ENCODE peak calls at places on chromosomes 12 and 14, in eight cellular contexts. R, U, B, V, L, K, D and A are unnamed samples. For H3K4me1, the result is how much of the 10 kb centered on the place peaks cover.

GRCh38 chr14:60165547-60165876 is 314 bp upstream of the DHRS7 start:
- ATAC-seq in B (no peak), K (no peak), L (no peak), U (peak), R (no peak), D (no peak), V (no peak), A (no peak)

GRCh38 chr14:88210426-88210825 is 112.6 kb downstream of the KCNK10 start:
- ATAC-seq in L (no peak), R (peak), V (no peak), U (no peak), K (no peak), D (no peak), B (no peak), A (no peak)

GRCh38 chr12:124517260-124518050 is 50.0 kb downstream of the NCOR2 start:
- ATAC-seq in V (peak), R (peak), K (peak), L (peak), B (peak), U (no peak), D (peak), A (peak)

GRCh38 chr14:49876563-49877127 is 16.2 kb upstream of the ARF6 start:
- ATAC-seq in K (no peak), U (no peak), R (no peak), V (no peak), L (no peak), B (no peak), D (no peak), A (no peak)

GRCh38 chr14:50340945-50341344 is 28.8 kb downstream of the DMAC2L start:
- ATAC-seq in V (peak), D (no peak), U (no peak), K (no peak), B (no peak), L (no peak), R (no peak), A (no peak)

GRCh38 chr14:97028382-97028781 is 231.2 kb downstream of the VRK1 start:
- ATAC-seq in D (no peak), L (no peak), V (no peak), K (no peak), B (no peak), U (no peak), R (no peak), A (no peak)

GRCh38 chr12:101928556-101928955 is 51.2 kb downstream of the DRAM1 start:
- ATAC-seq in R (no peak), V (no peak), K (no peak), L (no peak), U (no peak), D (no peak), B (no peak), A (no peak)

GRCh38 chr12:2513141-2514037 is 281.4 kb upstream of the FKBP4 start:
- ATAC-seq in K (no peak), U (no peak), L (no peak), D (no peak), R (no peak), B (no peak), V (no peak), A (no peak)

GRCh38 chr14:20278414-20278813 is 27.3 kb downstream of the TTC5 start:
- ATAC-seq in L (no peak), D (no peak), B (no peak), V (no peak), U (no peak), R (no peak), K (no peak), A (no peak)

GRCh38 chr14:71852201-71852600 is 80.0 kb upstream of the RGS6 start:
- ATAC-seq in K (no peak), R (no peak), D (peak), U (peak), V (no peak), L (peak), B (no peak), A (no peak)

GRCh38 chr14:50103558-50103957 is 12.8 kb downstream of the VCPKMT start:
- ATAC-seq in K (peak), D (no peak), U (no peak), B (no peak), L (no peak), V (no peak), R (no peak), A (no peak)

GRCh38 chr12:10849425-10849878 is at the start of gene PRR4:
- ATAC-seq in D (no peak), B (no peak), R (no peak), K (no peak), L (no peak), U (peak), V (no peak), A (no peak)

GRCh38 chr12:118166946-118167345 is 31.0 kb downstream of the PEBP1 start:
- ATAC-seq in D (no peak), R (no peak), K (no peak), U (no peak), B (no peak), V (no peak), L (no peak), A (no peak)

GRCh38 chr12:726281-727140 is 25.9 kb upstream of the WNK1 start:
- ATAC-seq in R (no peak), D (peak), U (peak), B (peak), V (peak), L (peak), K (no peak), A (no peak)

GRCh38 chr14:29940482-29940881 is 12.8 kb upstream of the PRKD1 start:
- ATAC-seq in V (no peak), K (no peak), R (no peak), B (no peak), U (no peak), D (no peak), L (no peak), A (no peak)

GRCh38 chr14:60153996-60154395 is 11.2 kb downstream of the DHRS7 start:
- ATAC-seq in K (no peak), L (peak), R (no peak), D (no peak), U (peak), B (no peak), V (no peak), A (no peak)

DNA sequence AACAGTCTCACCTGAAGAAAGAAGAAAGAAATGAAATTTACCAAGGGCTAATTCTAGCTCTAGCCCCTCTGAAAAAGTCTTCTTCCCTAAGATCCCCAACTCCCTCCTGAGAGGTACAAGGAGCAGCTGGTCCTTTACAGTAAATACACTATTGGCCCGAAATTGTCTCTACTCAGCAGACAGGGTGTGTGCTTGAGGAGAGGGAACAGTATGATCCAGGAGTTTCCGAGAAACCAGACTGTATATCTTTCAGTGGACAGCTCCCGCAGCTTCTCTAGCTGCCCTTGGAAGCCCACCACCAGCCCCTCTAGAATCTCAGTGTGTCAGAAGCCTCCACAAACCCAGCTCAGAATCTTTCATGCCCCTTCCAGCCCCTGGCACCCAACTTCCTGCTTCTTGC is 8.1 kb downstream of the GPR84 start:
- ATAC-seq in U (no peak), B (no peak), L (no peak), D (no peak), R (no peak), V (no peak), K (no peak), A (no peak)
- H3K4me1 ChIP-seq in U (under half), B (under half), L (under half), D (under half), R (under half), V (half or more), K (under half), A (under half)

DNA sequence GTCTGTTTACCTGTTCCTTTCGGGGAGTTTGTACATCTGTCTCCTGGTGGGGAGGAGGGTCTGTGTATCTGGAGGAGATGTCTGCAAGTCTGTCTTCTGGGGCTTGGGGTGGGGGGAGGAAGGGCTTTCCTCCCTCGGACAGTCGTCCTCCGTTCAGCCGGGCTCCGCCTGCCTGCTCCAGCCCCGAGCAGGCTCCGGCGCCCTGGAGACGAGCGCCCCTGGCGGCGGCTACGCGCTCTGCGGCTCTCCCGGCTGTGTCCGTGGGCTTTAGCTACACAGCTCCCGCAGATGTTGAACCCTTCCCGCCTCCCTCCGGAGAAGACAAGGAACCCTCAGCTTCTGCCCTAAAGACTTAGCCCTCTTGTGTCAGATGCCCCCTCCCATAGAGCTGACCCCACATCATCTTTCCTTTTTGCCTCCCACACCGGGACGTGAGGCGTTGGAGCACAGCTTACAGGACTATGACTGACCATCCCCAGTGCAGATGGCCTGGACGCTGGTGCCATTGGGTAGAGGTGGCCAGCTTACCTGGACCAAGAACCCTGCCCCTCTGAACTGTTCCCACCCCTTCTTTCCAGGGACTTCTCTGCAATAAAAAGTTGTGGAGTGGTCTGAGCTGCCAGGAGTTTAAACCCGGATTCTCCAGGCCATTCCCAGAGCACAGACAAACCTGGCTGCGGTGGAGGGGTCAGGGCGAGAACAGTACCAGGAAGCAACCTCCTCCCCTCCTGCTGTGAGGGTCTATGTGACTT is 4.7 kb downstream of the KRT86 start:
- ATAC-seq in B (peak), R (peak), L (peak), K (peak), D (peak), U (peak), V (peak), A (peak)
- H3K4me3 ChIP-seq in B (no peak), R (no peak), L (peak), K (no peak), D (no peak), U (no peak), V (no peak), A (peak)

GRCh38 chr14:91059576-91060471 is 617 bp downstream of the RPS6KA5 start:
- ATAC-seq in B (peak), U (peak), D (peak), R (peak), L (peak), K (peak), V (peak), A (peak)
- H3K4me1 ChIP-seq in B (under half), U (under half), D (under half), R (under half), L (under half), K (under half), V (under half), A (half or more)

GRCh38 chr14:100669468-100669867 is 57.2 kb upstream of the DLK1 start:
- ATAC-seq in L (peak), R (no peak), U (no peak), K (peak), B (no peak), D (peak), V (no peak), A (no peak)
- H3K4me3 ChIP-seq in L (no peak), R (no peak), U (no peak), K (no peak), B (no peak), D (no peak), V (no peak), A (no peak)

GRCh38 chr14:103071544-103072251 is 12.3 kb upstream of the LBHD2 start:
- ATAC-seq in K (no peak), V (no peak), R (no peak), L (peak), B (no peak), D (peak), U (no peak), A (no peak)
- H3K4me1 ChIP-seq in K (under half), V (half or more), R (under half), L (under half), B (under half), D (half or more), U (under half), A (under half)

GRCh38 chr14:91374897-91375747 is 42.5 kb downstream of the CCDC88C start:
- ATAC-seq in U (peak), L (peak), B (peak), V (no peak), D (no peak), K (no peak), R (no peak), A (no peak)

GRCh38 chr14:91375748-91376452 is 41.7 kb downstream of the CCDC88C start:
- ATAC-seq in L (no peak), K (no peak), D (no peak), U (no peak), V (no peak), R (no peak), B (no peak), A (no peak)

GRCh38 chr14:91377700-91378652 is 39.6 kb downstream of the CCDC88C start:
- ATAC-seq in R (no peak), U (peak), K (no peak), D (peak), B (no peak), V (no peak), L (peak), A (peak)

GRCh38 chr14:91378945-91379932 is 38.4 kb downstream of the CCDC88C start:
- ATAC-seq in L (peak), B (no peak), V (peak), D (peak), K (no peak), R (no peak), U (peak), A (no peak)

DNA sequence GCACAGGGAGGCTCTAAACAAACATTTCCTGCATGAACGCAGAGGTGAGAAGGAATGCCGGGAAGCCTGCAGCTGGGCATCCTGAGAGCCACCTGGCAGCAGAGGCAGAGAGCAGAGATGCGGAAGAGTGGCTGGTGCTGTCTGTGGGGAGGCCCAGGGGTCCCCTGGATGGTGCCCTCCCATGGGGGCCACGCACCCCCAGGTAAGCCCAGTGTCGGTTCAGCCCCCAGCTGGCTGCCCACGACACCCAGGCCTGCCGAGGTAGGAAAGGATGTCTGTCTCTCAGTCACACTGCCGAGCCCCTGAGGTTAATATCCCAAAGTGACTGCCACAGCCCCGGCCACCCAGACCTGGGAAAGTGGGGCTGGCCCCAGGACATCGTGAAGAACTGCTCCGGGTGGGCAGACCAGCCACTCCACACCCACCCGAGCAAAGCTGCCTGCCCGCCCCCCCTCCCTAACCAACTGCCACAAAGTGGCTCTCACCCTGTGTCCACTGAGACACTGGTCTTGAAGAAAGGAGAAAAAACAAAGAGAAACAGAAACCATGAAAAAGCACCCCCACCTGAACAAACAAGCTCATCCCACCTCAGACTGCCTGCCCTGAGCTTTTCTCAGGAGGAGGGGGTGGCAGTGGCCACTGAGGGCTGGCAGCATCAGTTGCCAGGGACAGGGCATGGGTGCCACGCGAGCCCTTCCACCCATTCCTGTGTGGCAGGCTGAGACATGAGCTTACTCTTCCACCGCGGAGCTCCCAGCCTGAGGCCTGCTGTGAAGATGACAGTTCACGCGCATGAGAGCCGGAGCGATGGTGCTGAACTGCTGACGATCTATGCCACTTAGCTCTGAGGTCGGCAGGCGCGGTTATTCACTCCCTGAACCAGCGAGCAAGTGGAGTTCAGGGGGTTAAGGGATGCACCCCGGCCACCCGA is 40.8 kb downstream of the CCDC88C start:
- ATAC-seq in B (no peak), K (no peak), U (no peak), V (no peak), R (no peak), D (no peak), L (no peak), A (no peak)
- H3K4me3 ChIP-seq in B (no peak), K (no peak), U (peak), V (no peak), R (no peak), D (no peak), L (no peak), A (no peak)